ENCODE peak calls at places on chromosome 1, in six cellular contexts. One of them, this sample, is unnamed.

GRCh38 chr1:193408782-193409293 is 222.4 kb upstream of the B3GALT2 start:
- DNase-seq in Kasumi-1: no peak
- DNase-seq in BJ: peak; percentile 76
- DNase-seq in stimulated activated CD4-positive, alpha-beta T cell treated with anti-CD3 and anti-CD28 coated beads, TNF-alpha, amount 100 ng/mL, for 24 hours: no peak
- DNase-seq in activated gamma-delta T cell treated with Interleukin-2 at 50 U/mL for 16 hours: no peak
- DNase-seq in Calu3: peak; percentile 81
- DNase-seq in this sample: no peak

GRCh38 chr1:89174491-89174890 is 1.3 kb downstream of the GBP7 start:
- DNase-seq in Kasumi-1: no peak
- DNase-seq in BJ: no peak
- DNase-seq in stimulated activated CD4-positive, alpha-beta T cell treated with anti-CD3 and anti-CD28 coated beads, TNF-alpha, amount 100 ng/mL, for 24 hours: no peak
- DNase-seq in activated gamma-delta T cell treated with Interleukin-2 at 50 U/mL for 16 hours: no peak
- DNase-seq in Calu3: no peak
- DNase-seq in this sample: no peak

GRCh38 chr1:205247130-205247921 is 19.6 kb downstream of the TMCC2 start:
- DNase-seq in Kasumi-1: no peak
- DNase-seq in BJ: no peak
- DNase-seq in stimulated activated CD4-positive, alpha-beta T cell treated with anti-CD3 and anti-CD28 coated beads, TNF-alpha, amount 100 ng/mL, for 24 hours: no peak
- DNase-seq in activated gamma-delta T cell treated with Interleukin-2 at 50 U/mL for 16 hours: no peak
- DNase-seq in Calu3: no peak
- DNase-seq in this sample: no peak

GRCh38 chr1:210949039-210949438 is 184.9 kb downstream of the KCNH1 start:
- DNase-seq in Kasumi-1: no peak
- DNase-seq in BJ: no peak
- DNase-seq in stimulated activated CD4-positive, alpha-beta T cell treated with anti-CD3 and anti-CD28 coated beads, TNF-alpha, amount 100 ng/mL, for 24 hours: no peak
- DNase-seq in activated gamma-delta T cell treated with Interleukin-2 at 50 U/mL for 16 hours: no peak
- DNase-seq in Calu3: no peak
- DNase-seq in this sample: no peak

GRCh38 chr1:19166066-19166465 is 44.0 kb downstream of the UBR4 start:
- DNase-seq in Kasumi-1: no peak
- DNase-seq in BJ: no peak
- DNase-seq in stimulated activated CD4-positive, alpha-beta T cell treated with anti-CD3 and anti-CD28 coated beads, TNF-alpha, amount 100 ng/mL, for 24 hours: no peak
- DNase-seq in activated gamma-delta T cell treated with Interleukin-2 at 50 U/mL for 16 hours: no peak
- DNase-seq in Calu3: no peak
- DNase-seq in this sample: no peak

GRCh38 chr1:162373072-162373427 is 3.6 kb downstream of the SPATA46 start:
- DNase-seq in Kasumi-1: no peak
- DNase-seq in BJ: no peak
- DNase-seq in stimulated activated CD4-positive, alpha-beta T cell treated with anti-CD3 and anti-CD28 coated beads, TNF-alpha, amount 100 ng/mL, for 24 hours: no peak
- DNase-seq in activated gamma-delta T cell treated with Interleukin-2 at 50 U/mL for 16 hours: no peak
- DNase-seq in Calu3: no peak
- DNase-seq in this sample: no peak

GRCh38 chr1:226279498-226279897 is 29.5 kb downstream of the LIN9 start:
- DNase-seq in Kasumi-1: no peak
- DNase-seq in BJ: no peak
- DNase-seq in stimulated activated CD4-positive, alpha-beta T cell treated with anti-CD3 and anti-CD28 coated beads, TNF-alpha, amount 100 ng/mL, for 24 hours: no peak
- DNase-seq in activated gamma-delta T cell treated with Interleukin-2 at 50 U/mL for 16 hours: no peak
- DNase-seq in Calu3: no peak
- DNase-seq in this sample: no peak

GRCh38 chr1:13775446-13775845 is 75.5 kb downstream of the PRDM2 start:
- DNase-seq in Kasumi-1: no peak
- DNase-seq in BJ: no peak
- DNase-seq in stimulated activated CD4-positive, alpha-beta T cell treated with anti-CD3 and anti-CD28 coated beads, TNF-alpha, amount 100 ng/mL, for 24 hours: no peak
- DNase-seq in activated gamma-delta T cell treated with Interleukin-2 at 50 U/mL for 16 hours: no peak
- DNase-seq in Calu3: no peak
- DNase-seq in this sample: no peak

GRCh38 chr1:38402230-38402815 is 355.7 kb upstream of the POU3F1 start:
- DNase-seq in Kasumi-1: no peak
- DNase-seq in BJ: no peak
- DNase-seq in stimulated activated CD4-positive, alpha-beta T cell treated with anti-CD3 and anti-CD28 coated beads, TNF-alpha, amount 100 ng/mL, for 24 hours: no peak
- DNase-seq in activated gamma-delta T cell treated with Interleukin-2 at 50 U/mL for 16 hours: no peak
- DNase-seq in Calu3: no peak
- DNase-seq in this sample: no peak

GRCh38 chr1:235697517-235697916 is 47.9 kb upstream of the GNG4 start:
- DNase-seq in Kasumi-1: no peak
- DNase-seq in BJ: no peak
- DNase-seq in stimulated activated CD4-positive, alpha-beta T cell treated with anti-CD3 and anti-CD28 coated beads, TNF-alpha, amount 100 ng/mL, for 24 hours: no peak
- DNase-seq in activated gamma-delta T cell treated with Interleukin-2 at 50 U/mL for 16 hours: no peak
- DNase-seq in Calu3: no peak
- DNase-seq in this sample: no peak

GRCh38 chr1:16122361-16122881 is 33.4 kb downstream of the EPHA2 start:
- DNase-seq in Kasumi-1: no peak
- DNase-seq in BJ: no peak
- DNase-seq in stimulated activated CD4-positive, alpha-beta T cell treated with anti-CD3 and anti-CD28 coated beads, TNF-alpha, amount 100 ng/mL, for 24 hours: no peak
- DNase-seq in activated gamma-delta T cell treated with Interleukin-2 at 50 U/mL for 16 hours: no peak
- DNase-seq in Calu3: no peak
- DNase-seq in this sample: peak; percentile 60